ENCODE peak calls at places on chromosomes 5 and 9, in five cellular contexts. One of them, this sample, is unnamed.

GRCh38 chr5:172284275-172284971 is 859 bp upstream of the UBTD2 start:
- DNase-seq in HepG2: no peak
- DNase-seq in K562: peak; percentile 25
- DNase-seq in GM12878: no peak
- DNase-seq in H1: no peak
- DNase-seq in this sample: no peak

GRCh38 chr5:22372376-22372775 is 480.8 kb downstream of the CDH12 start:
- DNase-seq in HepG2: no peak
- DNase-seq in K562: no peak
- DNase-seq in GM12878: no peak
- DNase-seq in H1: no peak
- DNase-seq in this sample: no peak

GRCh38 chr5:168174376-168174775 is 117.1 kb upstream of the WWC1 start:
- DNase-seq in HepG2: no peak
- DNase-seq in K562: no peak
- DNase-seq in GM12878: peak; percentile 13
- DNase-seq in H1: no peak
- DNase-seq in this sample: no peak

GRCh38 chr5:102931085-102931484 is 176.0 kb downstream of the PAM start:
- DNase-seq in HepG2: no peak
- DNase-seq in K562: no peak
- DNase-seq in GM12878: no peak
- DNase-seq in H1: no peak
- DNase-seq in this sample: no peak

GRCh38 chr9:8816361-8816760 is 1016.8 kb upstream of the DMAC1 start:
- DNase-seq in HepG2: no peak
- DNase-seq in K562: no peak
- DNase-seq in GM12878: no peak
- DNase-seq in H1: no peak
- DNase-seq in this sample: peak; percentile 2

GRCh38 chr9:132234501-132235045 is 72.7 kb downstream of the NTNG2 start:
- DNase-seq in HepG2: no peak
- DNase-seq in K562: no peak
- DNase-seq in GM12878: no peak
- DNase-seq in H1: no peak
- DNase-seq in this sample: peak; percentile 65

GRCh38 chr5:132383261-132383660 is 13.8 kb downstream of the SLC22A5 start:
- DNase-seq in HepG2: no peak
- DNase-seq in K562: no peak
- DNase-seq in GM12878: no peak
- DNase-seq in H1: no peak
- DNase-seq in this sample: no peak

GRCh38 chr5:117204404-117204803 is 629.8 kb upstream of the SEMA6A start:
- DNase-seq in HepG2: no peak
- DNase-seq in K562: no peak
- DNase-seq in GM12878: no peak
- DNase-seq in H1: no peak
- DNase-seq in this sample: no peak

GRCh38 chr9:78745996-78746395 is 449.1 kb downstream of the PSAT1 start:
- DNase-seq in HepG2: no peak
- DNase-seq in K562: no peak
- DNase-seq in GM12878: no peak
- DNase-seq in H1: no peak
- DNase-seq in this sample: no peak

GRCh38 chr5:155512302-155512701 is 498.7 kb downstream of the KIF4B start:
- DNase-seq in HepG2: no peak
- DNase-seq in K562: no peak
- DNase-seq in GM12878: no peak
- DNase-seq in H1: peak; percentile 7
- DNase-seq in this sample: no peak

GRCh38 chr9:125472926-125473701 is 211.5 kb downstream of the GAPVD1 start:
- DNase-seq in HepG2: peak; percentile 76
- DNase-seq in K562: peak; percentile 66
- DNase-seq in GM12878: no peak
- DNase-seq in H1: no peak
- DNase-seq in this sample: peak; percentile 75

GRCh38 chr9:111754800-111755199 is 39.9 kb downstream of the SHOC1 start:
- DNase-seq in HepG2: no peak
- DNase-seq in K562: no peak
- DNase-seq in GM12878: no peak
- DNase-seq in H1: no peak
- DNase-seq in this sample: no peak

GRCh38 chr9:93129286-93129685 is 4.8 kb downstream of the NINJ1 start:
- DNase-seq in HepG2: no peak
- DNase-seq in K562: no peak
- DNase-seq in GM12878: no peak
- DNase-seq in H1: no peak
- DNase-seq in this sample: no peak

GRCh38 chr9:126376311-126376902 is 49.8 kb downstream of the MVB12B start:
- DNase-seq in HepG2: peak; percentile 90
- DNase-seq in K562: no peak
- DNase-seq in GM12878: no peak
- DNase-seq in H1: no peak
- DNase-seq in this sample: no peak

GRCh38 chr5:72407078-72407477 is 86.9 kb downstream of the PTCD2 start:
- DNase-seq in HepG2: no peak
- DNase-seq in K562: no peak
- DNase-seq in GM12878: no peak
- DNase-seq in H1: no peak
- DNase-seq in this sample: no peak

GRCh38 chr9:96493757-96494156 is 43.8 kb downstream of the HABP4 start:
- DNase-seq in HepG2: no peak
- DNase-seq in K562: no peak
- DNase-seq in GM12878: no peak
- DNase-seq in H1: no peak
- DNase-seq in this sample: no peak

GRCh38 chr9:98974994-98975712 is 31.4 kb downstream of the COL15A1 start:
- DNase-seq in HepG2: peak; percentile 34
- DNase-seq in K562: peak; percentile 91
- DNase-seq in GM12878: no peak
- DNase-seq in H1: peak; percentile 69
- DNase-seq in this sample: peak; percentile 89

GRCh38 chr9:27471789-27472585 is 52.1 kb upstream of the IFNK start:
- DNase-seq in HepG2: no peak
- DNase-seq in K562: no peak
- DNase-seq in GM12878: no peak
- DNase-seq in H1: no peak
- DNase-seq in this sample: no peak

GRCh38 chr9:18297532-18297872 is 176.5 kb upstream of the ADAMTSL1 start:
- DNase-seq in HepG2: peak; percentile 4
- DNase-seq in K562: no peak
- DNase-seq in GM12878: no peak
- DNase-seq in H1: peak; percentile 34
- DNase-seq in this sample: peak; percentile 20

GRCh38 chr5:132260714-132261615 is 3.5 kb downstream of the PDLIM4 start:
- DNase-seq in HepG2: no peak
- DNase-seq in K562: peak; percentile 55
- DNase-seq in GM12878: peak; percentile 61
- DNase-seq in H1: no peak
- DNase-seq in this sample: no peak

GRCh38 chr9:131714161-131714646 is 25.7 kb downstream of the RAPGEF1 start:
- DNase-seq in HepG2: no peak
- DNase-seq in K562: no peak
- DNase-seq in GM12878: no peak
- DNase-seq in H1: no peak
- DNase-seq in this sample: no peak

GRCh38 chr5:43231977-43232376 is 40.0 kb downstream of the NIM1K start:
- DNase-seq in HepG2: no peak
- DNase-seq in K562: no peak
- DNase-seq in GM12878: no peak
- DNase-seq in H1: no peak
- DNase-seq in this sample: peak; percentile 17

GRCh38 chr5:139668064-139668880 is 20.1 kb downstream of the CXXC5 start:
- DNase-seq in HepG2: no peak
- DNase-seq in K562: peak; percentile 57
- DNase-seq in GM12878: no peak
- DNase-seq in H1: no peak
- DNase-seq in this sample: peak; percentile 91

GRCh38 chr5:166165600-166165999 is 2125.8 kb upstream of the WWC1 start:
- DNase-seq in HepG2: no peak
- DNase-seq in K562: no peak
- DNase-seq in GM12878: no peak
- DNase-seq in H1: no peak
- DNase-seq in this sample: no peak

GRCh38 chr5:140168371-140168770 is 6.6 kb upstream of the CYSTM1 start:
- DNase-seq in HepG2: no peak
- DNase-seq in K562: peak; percentile 55
- DNase-seq in GM12878: no peak
- DNase-seq in H1: no peak
- DNase-seq in this sample: no peak

GRCh38 chr9:1941989-1942388 is 73.2 kb upstream of the SMARCA2 start:
- DNase-seq in HepG2: no peak
- DNase-seq in K562: no peak
- DNase-seq in GM12878: no peak
- DNase-seq in H1: no peak
- DNase-seq in this sample: no peak

GRCh38 chr5:773517-774264 is 10.8 kb downstream of the ZDHHC11B start:
- DNase-seq in HepG2: no peak
- DNase-seq in K562: no peak
- DNase-seq in GM12878: no peak
- DNase-seq in H1: no peak
- DNase-seq in this sample: peak; percentile 34

GRCh38 chr9:96651626-96652025 is 3.5 kb downstream of the PRXL2C start:
- DNase-seq in HepG2: no peak
- DNase-seq in K562: no peak
- DNase-seq in GM12878: no peak
- DNase-seq in H1: no peak
- DNase-seq in this sample: peak; percentile 48

GRCh38 chr5:159061186-159061796 is 38.4 kb downstream of the EBF1 start:
- DNase-seq in HepG2: no peak
- DNase-seq in K562: peak; percentile 9
- DNase-seq in GM12878: no peak
- DNase-seq in H1: no peak
- DNase-seq in this sample: peak; percentile 41

GRCh38 chr9:135586601-135587109 is 25.1 kb downstream of the PAEP start:
- DNase-seq in HepG2: no peak
- DNase-seq in K562: no peak
- DNase-seq in GM12878: no peak
- DNase-seq in H1: no peak
- DNase-seq in this sample: no peak

GRCh38 chr5:171363846-171364245 is 23.8 kb upstream of the NPM1 start:
- DNase-seq in HepG2: no peak
- DNase-seq in K562: no peak
- DNase-seq in GM12878: no peak
- DNase-seq in H1: no peak
- DNase-seq in this sample: no peak

GRCh38 chr5:16489322-16489791 is 23.8 kb upstream of the ZNF622 start:
- DNase-seq in HepG2: peak; percentile 30
- DNase-seq in K562: no peak
- DNase-seq in GM12878: no peak
- DNase-seq in H1: no peak
- DNase-seq in this sample: peak; percentile 54

GRCh38 chr5:88502179-88503064 is 233.8 kb upstream of the TMEM161B start:
- DNase-seq in HepG2: no peak
- DNase-seq in K562: no peak
- DNase-seq in GM12878: peak; percentile 20
- DNase-seq in H1: no peak
- DNase-seq in this sample: no peak

GRCh38 chr5:61423487-61424157 is 91.6 kb downstream of the ZSWIM6 start:
- DNase-seq in HepG2: no peak
- DNase-seq in K562: no peak
- DNase-seq in GM12878: no peak
- DNase-seq in H1: no peak
- DNase-seq in this sample: no peak

GRCh38 chr5:128111818-128112448 is 28.4 kb downstream of the SLC12A2 start:
- DNase-seq in HepG2: no peak
- DNase-seq in K562: no peak
- DNase-seq in GM12878: no peak
- DNase-seq in H1: no peak
- DNase-seq in this sample: no peak
- H3K4me3 ChIP-seq in HepG2: no peak overlapping the region
- H3K4me3 ChIP-seq in K562: no peak overlapping the region
- H3K4me3 ChIP-seq in GM12878: no peak overlapping the region
- H3K4me3 ChIP-seq in H1: no peak overlapping the region
- H3K4me3 ChIP-seq in this sample: no peak overlapping the region

DNA sequence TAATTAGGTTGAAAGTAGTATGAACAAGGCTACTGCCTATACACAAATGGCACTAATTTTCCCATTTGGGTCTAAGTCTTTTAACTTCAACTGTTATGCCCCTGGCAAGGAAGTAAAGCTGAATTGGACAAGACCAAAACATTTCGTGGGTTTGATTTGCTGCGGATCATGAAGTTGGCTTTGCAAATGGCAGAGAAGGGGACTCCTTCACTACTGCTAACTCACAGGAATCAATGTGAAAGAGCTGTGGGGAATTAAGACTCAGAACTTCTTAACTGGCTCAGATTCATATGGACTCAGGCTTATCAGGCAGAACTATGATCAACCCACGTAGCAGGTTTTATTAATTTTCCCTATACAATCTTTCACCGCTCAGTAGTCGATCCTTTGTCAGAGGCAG is 73.8 kb upstream of the IFNE start:
- DNase-seq in HepG2: no peak
- DNase-seq in K562: no peak
- DNase-seq in GM12878: no peak
- DNase-seq in H1: no peak
- DNase-seq in this sample: no peak
- TF ChIP-seq GABPA in HepG2: no peak
- TF ChIP-seq GABPA in K562: no peak
- TF ChIP-seq GABPA in GM12878: no peak
- TF ChIP-seq GABPA in H1: no peak
- TF ChIP-seq GABPA in this sample: no peak

GRCh38 chr5:141261238-141261546 is 16.0 kb downstream of the PCDHB15 start:
- DNase-seq in HepG2: no peak
- DNase-seq in K562: no peak
- DNase-seq in GM12878: no peak
- DNase-seq in H1: no peak
- DNase-seq in this sample: no peak

GRCh38 chr5:141260458-141261237 is 15.5 kb downstream of the PCDHB15 start:
- DNase-seq in HepG2: no peak
- DNase-seq in K562: no peak
- DNase-seq in GM12878: no peak
- DNase-seq in H1: no peak
- DNase-seq in this sample: no peak

GRCh38 chr5:141258464-141258863 is 13.3 kb downstream of the PCDHB15 start:
- DNase-seq in HepG2: no peak
- DNase-seq in K562: no peak
- DNase-seq in GM12878: no peak
- DNase-seq in H1: no peak
- DNase-seq in this sample: no peak

DNA sequence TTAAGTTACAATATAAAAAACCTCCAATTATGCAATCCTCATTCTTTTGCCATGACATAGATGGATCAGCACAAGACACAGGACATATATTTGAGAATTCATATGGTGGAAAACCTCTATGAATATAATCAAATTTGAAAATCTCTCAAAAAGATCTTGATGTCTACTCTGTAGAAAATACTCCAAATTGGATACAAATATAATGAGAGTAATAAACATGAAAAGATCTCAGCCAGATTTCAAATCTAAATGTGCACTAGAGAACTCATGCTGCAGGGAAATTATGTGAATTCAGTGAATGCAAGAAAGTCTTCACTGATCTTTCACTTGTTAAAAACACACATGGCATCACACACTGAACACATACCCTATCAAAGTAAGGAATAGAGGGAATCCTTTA is 13.8 kb downstream of the PCDHB15 start:
- DNase-seq in HepG2: no peak
- DNase-seq in K562: no peak
- DNase-seq in GM12878: no peak
- DNase-seq in H1: no peak
- DNase-seq in this sample: no peak
- H3K9me3 ChIP-seq in HepG2: peaks cover 94% of the 10 kb centered on the region
- H3K9me3 ChIP-seq in K562: peaks cover 13% of the 10 kb centered on the region
- H3K9me3 ChIP-seq in GM12878: peaks cover 4% of the 10 kb centered on the region
- H3K9me3 ChIP-seq in H1: peaks cover 55% of the 10 kb centered on the region
- H3K9me3 ChIP-seq in this sample: peaks cover 47% of the 10 kb centered on the region

GRCh38 chr5:179734536-179735164 is 2.0 kb downstream of the MAML1 start:
- DNase-seq in HepG2: no peak
- DNase-seq in K562: no peak
- DNase-seq in GM12878: no peak
- DNase-seq in H1: no peak
- DNase-seq in this sample: no peak
- H3K4me3 ChIP-seq in HepG2: peak overlapping the region; percentile 93
- H3K4me3 ChIP-seq in K562: peak overlapping the region; percentile 89
- H3K4me3 ChIP-seq in GM12878: peak overlapping the region; percentile 84
- H3K4me3 ChIP-seq in H1: peak overlapping the region; percentile 76
- H3K4me3 ChIP-seq in this sample: peak overlapping the region; percentile 82